ENCODE peak calls at places on chromosomes 5 and 9, in four cellular contexts. K is HepG2, G is HCT116, W is K562. Y is an unnamed sample.

GRCh38 chr9:132372177-132373095 is 17.6 kb upstream of the SETX start:
- DNase-seq in K (no peak), G (no peak), W (no peak), Y (no peak)

GRCh38 chr9:92404437-92404836 is at the start of gene OGN:
- DNase-seq in K (no peak), G (no peak), W (no peak), Y (no peak)

GRCh38 chr5:147321569-147321968 is 86.7 kb downstream of the STK32A start:
- DNase-seq in K (no peak), G (no peak), W (no peak), Y (no peak)

GRCh38 chr9:17134396-17134842 is 421 bp upstream of the CNTLN start:
- DNase-seq in K (no peak), G (no peak), W (no peak), Y (no peak)

GRCh38 chr5:136521696-136522095 is 156.4 kb upstream of the TRPC7 start:
- DNase-seq in K (no peak), G (no peak), W (no peak), Y (no peak)

GRCh38 chr9:77980622-77981021 is 51.0 kb downstream of the GNAQ start:
- DNase-seq in K (no peak), G (no peak), W (no peak), Y (no peak)

GRCh38 chr5:180129291-180130190 is 58.0 kb upstream of the RNF130 start:
- DNase-seq in K (no peak), G (no peak), W (no peak), Y (no peak)

GRCh38 chr9:129640086-129640870 is 1.7 kb downstream of the ASB6 start:
- DNase-seq in K (no peak), G (no peak), W (no peak), Y (no peak)

GRCh38 chr5:146965781-146966659 is 87.5 kb upstream of the PPP2R2B start:
- DNase-seq in K (peak; percentile 78), G (peak; percentile 74), W (peak; percentile 63), Y (peak; percentile 68)

GRCh38 chr5:103232393-103232999 is 26.1 kb upstream of the MACIR start:
- DNase-seq in K (peak; percentile 41), G (peak; percentile 36), W (peak; percentile 34), Y (no peak)

GRCh38 chr9:99835142-99835541 is 13.5 kb downstream of the NR4A3 start:
- DNase-seq in K (no peak), G (no peak), W (no peak), Y (no peak)

DNA sequence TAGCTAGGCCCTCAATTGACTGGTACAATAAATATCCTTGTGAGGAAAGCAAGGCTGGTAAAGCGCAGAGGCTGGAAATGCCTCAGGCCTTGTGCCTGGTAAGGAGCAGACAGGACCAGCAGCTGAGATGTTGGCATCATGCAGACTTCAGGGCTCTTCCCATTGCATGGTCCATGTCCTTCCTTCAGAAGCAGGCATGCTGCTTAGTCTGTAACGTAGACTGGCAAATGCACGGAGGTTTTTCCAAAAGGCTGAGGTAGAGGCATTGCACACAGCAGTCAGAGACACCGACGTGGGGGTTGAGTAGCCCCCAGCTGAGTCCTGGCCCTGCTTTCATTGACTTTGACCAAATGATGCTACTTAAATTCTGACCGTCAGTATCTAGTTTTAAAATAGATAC is 87.1 kb downstream of the ADRB2 start:
- DNase-seq in K (no peak), G (no peak), W (no peak), Y (no peak)
- TF ChIP-seq ZNF274 in K (no peak), G (no peak), W (no peak), Y (no peak)

GRCh38 chr9:97388721-97389238 is 23.1 kb upstream of the TDRD7 start:
- DNase-seq in K (no peak), G (no peak), W (no peak), Y (no peak)

GRCh38 chr9:97390791-97391406 is 21.0 kb upstream of the TDRD7 start:
- DNase-seq in K (no peak), G (no peak), W (no peak), Y (no peak)

GRCh38 chr9:97387936-97388684 is 23.8 kb upstream of the TDRD7 start:
- DNase-seq in K (peak; percentile 45), G (no peak), W (no peak), Y (no peak)

GRCh38 chr9:97387504-97387886 is 24.4 kb upstream of the TDRD7 start:
- DNase-seq in K (no peak), G (no peak), W (peak; percentile 36), Y (no peak)

DNA sequence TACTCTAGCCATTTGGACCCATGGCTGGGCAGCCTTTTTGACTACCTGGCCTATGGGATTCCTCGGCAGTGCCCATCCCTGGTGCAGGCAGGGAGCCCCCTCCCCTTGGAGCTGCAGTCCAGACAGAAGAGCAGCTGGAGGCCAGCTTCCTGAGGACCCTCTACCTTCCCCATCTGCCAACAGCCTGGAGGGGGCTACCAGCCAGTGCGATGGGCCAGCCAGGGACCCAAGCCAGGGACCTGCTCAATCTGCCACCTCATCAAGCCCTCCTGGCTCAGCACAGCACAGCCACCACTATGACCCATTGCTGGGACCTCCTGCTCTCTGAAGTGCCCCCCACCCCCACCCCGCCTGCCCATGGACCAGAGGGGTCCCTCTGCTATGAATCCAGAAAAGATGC is 22.6 kb upstream of the TDRD7 start:
- DNase-seq in K (no peak), G (no peak), W (no peak), Y (no peak)
- H3K9ac ChIP-seq in K (no peak overlapping the region), G (no peak overlapping the region), W (no peak overlapping the region), Y (no peak overlapping the region)

GRCh38 chr5:142013734-142014495 is 1.1 kb upstream of the GNPDA1 start:
- DNase-seq in K (peak; percentile 68), G (no peak), W (no peak), Y (no peak)

GRCh38 chr5:142009886-142010285 is 2.9 kb downstream of the GNPDA1 start:
- DNase-seq in K (no peak), G (no peak), W (no peak), Y (no peak)

GRCh38 chr5:142012792-142013388 is at the start of gene GNPDA1:
- DNase-seq in K (peak; percentile 50), G (peak; percentile 49), W (peak; percentile 94), Y (no peak)

GRCh38 chr5:142012186-142012785 is 541 bp downstream of the GNPDA1 start:
- DNase-seq in K (peak; percentile 9), G (peak; percentile 48), W (peak; percentile 55), Y (no peak)

GRCh38 chr5:142011572-142012185 is 1.1 kb downstream of the GNPDA1 start:
- DNase-seq in K (no peak), G (no peak), W (no peak), Y (no peak)
- H3K4me3 ChIP-seq in K (peak overlapping the region; percentile 82), G (peak overlapping the region; percentile 62), W (no peak overlapping the region), Y (no peak overlapping the region)

DNA sequence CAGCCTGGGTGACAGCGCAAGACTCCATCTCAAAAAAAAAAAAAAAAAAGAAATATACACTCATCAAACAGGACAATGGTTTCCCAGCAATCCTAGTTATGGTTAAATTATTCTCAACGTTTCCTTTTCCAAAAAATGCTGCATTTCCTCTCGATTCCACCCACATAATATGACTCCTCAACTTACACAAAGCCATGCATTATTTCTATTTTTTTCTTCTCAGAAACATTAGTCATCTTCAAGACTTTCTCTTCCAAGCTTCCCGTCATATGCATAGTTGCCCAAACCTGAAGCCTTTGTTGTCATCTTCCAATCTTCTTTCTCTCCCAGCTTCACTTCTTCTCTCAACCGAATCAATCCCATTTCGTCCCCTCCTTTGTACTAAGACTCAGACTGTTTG is 61.4 kb upstream of the RANBP6 start:
- DNase-seq in K (no peak), G (no peak), W (no peak), Y (no peak)
- TF ChIP-seq ZNF274 in K (no peak), G (no peak), W (no peak), Y (no peak)

GRCh38 chr5:98065261-98065909 is 708.1 kb upstream of the RGMB start:
- DNase-seq in K (no peak), G (no peak), W (no peak), Y (no peak)
- H3K9ac ChIP-seq in K (no peak overlapping the region), G (no peak overlapping the region), W (no peak overlapping the region), Y (no peak overlapping the region)

GRCh38 chr5:43304520-43304919 is 8.7 kb downstream of the HMGCS1 start:
- DNase-seq in K (no peak), G (no peak), W (no peak), Y (no peak)
- H3K4me3 ChIP-seq in K (no peak overlapping the region), G (no peak overlapping the region), W (no peak overlapping the region), Y (no peak overlapping the region)

Y was measured in NT2/D1.